ENCODE peak calls at places on chromosomes 13 and 19, in four cellular contexts. F is naive thymus-derived CD4-positive, alpha-beta T cell; S is CD8-positive, alpha-beta memory T cell; N is left lung. G is an unnamed sample.

GRCh38 chr13:84025828-84026227 is 143.6 kb upstream of the SLITRK1 start:
- DNase-seq in N (no peak), F (no peak), S (no peak), G (no peak)

GRCh38 chr19:20928371-20928770 is 5.3 kb downstream of the ZNF85 start:
- DNase-seq in S (no peak), F (no peak), N (no peak), G (no peak)

GRCh38 chr19:47801270-47801669 is 3.1 kb downstream of the TPRX1 start:
- DNase-seq in N (no peak), S (no peak), F (no peak), G (no peak)

GRCh38 chr13:72643339-72643989 is 84.0 kb downstream of the MZT1 start:
- DNase-seq in F (no peak), S (peak; percentile 53), N (no peak), G (peak; percentile 51)

GRCh38 chr13:101115762-101116161 is 300.5 kb downstream of the NALCN start:
- DNase-seq in S (no peak), N (no peak), F (no peak), G (no peak)

GRCh38 chr13:33582121-33582520 is 235.8 kb upstream of the RFC3 start:
- DNase-seq in F (no peak), N (no peak), S (no peak), G (no peak)

GRCh38 chr19:6680141-6680540 is 10.2 kb upstream of the TNFSF14 start:
- DNase-seq in N (no peak), F (no peak), S (no peak), G (no peak)

GRCh38 chr19:1171755-1172352 is 2.2 kb downstream of the SBNO2 start:
- DNase-seq in N (peak; percentile 73), S (no peak), F (no peak), G (no peak)

GRCh38 chr19:14555918-14556661 is 15.8 kb downstream of the NDUFB7 start:
- DNase-seq in F (no peak), S (no peak), N (no peak), G (no peak)

GRCh38 chr19:51098366-51099069 is 9.7 kb downstream of the CTU1 start:
- DNase-seq in F (peak; percentile 9), S (peak; percentile 67), N (peak; percentile 90), G (peak; percentile 19)

GRCh38 chr13:88919970-88920628 is 1248.9 kb downstream of the SLITRK5 start:
- DNase-seq in N (no peak), F (no peak), S (no peak), G (no peak)

GRCh38 chr19:50252111-50252886 is 48.9 kb downstream of the MYH14 start:
- DNase-seq in N (no peak), F (no peak), S (no peak), G (no peak)

GRCh38 chr13:105721056-105721455 is 814.4 kb downstream of the EFNB2 start:
- DNase-seq in S (no peak), F (no peak), N (no peak), G (no peak)

GRCh38 chr13:91318886-91319285 is 28.6 kb upstream of the MIR17HG start:
- DNase-seq in S (no peak), F (no peak), N (no peak), G (no peak)

DNA sequence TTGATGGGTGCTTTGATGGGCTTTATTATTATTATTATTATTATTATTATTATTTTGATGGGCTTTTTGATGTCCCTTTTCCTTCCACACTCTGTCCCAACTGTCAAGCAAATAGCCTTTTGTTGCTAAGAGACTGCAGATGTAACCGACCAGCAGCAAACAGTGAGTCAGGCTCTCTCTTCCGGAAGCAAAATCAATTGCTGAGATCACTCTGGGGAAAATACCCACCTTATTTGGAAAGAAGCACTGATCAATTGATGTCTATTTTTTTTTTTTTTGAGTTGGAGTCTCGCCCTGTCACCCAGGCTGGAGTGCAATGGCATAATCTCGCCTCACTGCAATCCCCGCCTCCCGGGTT is 2.9 kb downstream of the LDLR start:
- DNase-seq in F (peak; percentile 42), S (peak; percentile 71), N (no peak), G (no peak)
- H3K4me1 ChIP-seq in F (peaks cover 38% of the 10 kb centered on the region), S (peaks cover 68% of the 10 kb centered on the region), N (peaks cover 81% of the 10 kb centered on the region), G (peaks cover 52% of the 10 kb centered on the region)

GRCh38 chr19:46604781-46605355 is 3.7 kb downstream of the CALM3 start:
- DNase-seq in N (peak; percentile 62), F (no peak), S (no peak), G (no peak)

GRCh38 chr19:46602392-46603194 is 1.5 kb downstream of the CALM3 start:
- DNase-seq in N (no peak), S (no peak), F (no peak), G (peak; percentile 16)

GRCh38 chr19:46603195-46603637 is 2.1 kb downstream of the CALM3 start:
- DNase-seq in F (no peak), N (no peak), S (no peak), G (peak; percentile 87)

GRCh38 chr19:46605356-46605821 is 4.3 kb downstream of the CALM3 start:
- DNase-seq in N (no peak), F (no peak), S (no peak), G (no peak)

GRCh38 chr19:46603752-46604241 is 2.7 kb downstream of the CALM3 start:
- DNase-seq in S (no peak), F (no peak), N (no peak), G (peak; percentile 11)
- H3K4me1 ChIP-seq in S (peaks cover 26% of the 10 kb centered on the region), F (peaks cover 30% of the 10 kb centered on the region), N (peaks cover 36% of the 10 kb centered on the region), G (peaks cover 4% of the 10 kb centered on the region)

GRCh38 chr13:97279913-97280312 is 57.8 kb downstream of the MBNL2 start:
- DNase-seq in N (no peak), S (no peak), F (no peak), G (no peak)

GRCh38 chr13:97278395-97279078 is 56.4 kb downstream of the MBNL2 start:
- DNase-seq in N (no peak), S (no peak), F (no peak), G (no peak)

GRCh38 chr13:97281028-97281427 is 58.9 kb downstream of the MBNL2 start:
- DNase-seq in F (no peak), N (no peak), S (no peak), G (no peak)

GRCh38 chr13:97279079-97279411 is 56.9 kb downstream of the MBNL2 start:
- DNase-seq in S (no peak), N (no peak), F (no peak), G (no peak)

GRCh38 chr13:97280478-97280877 is 58.3 kb downstream of the MBNL2 start:
- DNase-seq in S (no peak), F (no peak), N (no peak), G (no peak)
- H3K4me1 ChIP-seq in S (peaks cover 6% of the 10 kb centered on the region), F (no peaks in the 10 kb centered on the region), N (peaks cover 65% of the 10 kb centered on the region), G (no peaks in the 10 kb centered on the region)

GRCh38 chr19:54418930-54419800 is 3.9 kb downstream of the TTYH1 start:
- DNase-seq in F (no peak), N (no peak), S (no peak), G (no peak)
- H3K4me1 ChIP-seq in F (peaks cover 11% of the 10 kb centered on the region), N (peaks cover 13% of the 10 kb centered on the region), S (peaks cover 12% of the 10 kb centered on the region), G (no peaks in the 10 kb centered on the region)

GRCh38 chr19:18461471-18461870 is 23.5 kb upstream of the ISYNA1 start:
- DNase-seq in F (no peak), S (no peak), N (peak; percentile 66), G (no peak)
- H3K4me1 ChIP-seq in F (no peaks in the 10 kb centered on the region), S (no peaks in the 10 kb centered on the region), N (peaks cover 32% of the 10 kb centered on the region), G (peaks cover 3% of the 10 kb centered on the region)

GRCh38 chr13:43478178-43478577 is 308.6 kb downstream of the ENOX1 start:
- DNase-seq in S (no peak), F (no peak), N (no peak), G (no peak)
- H3K4me1 ChIP-seq in S (no peaks in the 10 kb centered on the region), F (no peaks in the 10 kb centered on the region), N (no peaks in the 10 kb centered on the region), G (no peaks in the 10 kb centered on the region)

GRCh38 chr19:42271045-42271419 is 2.0 kb downstream of the CIC start:
- DNase-seq in S (peak; percentile 43), N (no peak), F (no peak), G (no peak)
- H3K4me1 ChIP-seq in S (peaks cover 31% of the 10 kb centered on the region), N (peaks cover 52% of the 10 kb centered on the region), F (peaks cover 26% of the 10 kb centered on the region), G (peaks cover 18% of the 10 kb centered on the region)

G was measured in Peyer's patch.